ENCODE peak calls at places on chromosomes 2 and 18, in ten cellular contexts. D is spleen, P is WERI-Rb-1, Z is A549, Y is PC-9, W is H9, T is OCI-LY7, U is suprapubic skin, M is fibroblast of lung, H is K562. I is an unnamed sample.
A peak's percentile ranks its signal among the peaks of the same experiment; 100 is the strongest.

GRCh38 chr2:122055541-122055940 is 300.1 kb downstream of the TSN start:
- DNase-seq in M (no peak), D (no peak), Y (no peak), P (no peak), Z (no peak), H (no peak), T (no peak), U (no peak), W (no peak), I (no peak)

GRCh38 chr2:74670263-74670662 is 16.2 kb downstream of the SEMA4F start:
- DNase-seq in Z (no peak), D (no peak), U (no peak), P (no peak), W (no peak), H (peak; percentile 31), Y (no peak), T (no peak), M (no peak), I (no peak)

GRCh38 chr2:38465789-38466127 is 88.7 kb upstream of the ATL2 start:
- DNase-seq in H (peak; percentile 53), U (no peak), W (peak; percentile 76), D (no peak), M (peak; percentile 25), Y (peak; percentile 32), Z (peak; percentile 66), T (peak; percentile 88), P (peak; percentile 58), I (no peak)

GRCh38 chr18:79774111-79774510 is 23.6 kb upstream of the KCNG2 start:
- DNase-seq in D (peak; percentile 43), Z (no peak), T (no peak), U (peak; percentile 46), W (no peak), Y (no peak), H (no peak), M (no peak), P (no peak), I (no peak)

GRCh38 chr2:86621290-86621943 is 2.2 kb downstream of the RNF103 start:
- DNase-seq in P (no peak), Z (no peak), Y (no peak), T (peak; percentile 22), M (peak; percentile 18), U (no peak), D (no peak), W (no peak), H (peak; percentile 23), I (no peak)

GRCh38 chr2:237403024-237403882 is 10.7 kb downstream of the COL6A3 start:
- DNase-seq in H (no peak), Z (no peak), W (no peak), U (no peak), T (no peak), P (no peak), D (no peak), Y (no peak), M (peak; percentile 60), I (no peak)

GRCh38 chr2:152525277-152525838 is 190.4 kb downstream of the FMNL2 start:
- DNase-seq in U (no peak), D (no peak), T (no peak), M (no peak), P (no peak), Z (no peak), W (no peak), H (no peak), Y (peak; percentile 25), I (no peak)

GRCh38 chr2:47561906-47562305 is 158.9 kb downstream of the MSH2 start:
- DNase-seq in T (no peak), D (no peak), Y (no peak), M (no peak), U (no peak), W (no peak), P (no peak), H (no peak), Z (no peak), I (no peak)

GRCh38 chr2:238336151-238336550 is 15.8 kb downstream of the TRAF3IP1 start:
- DNase-seq in W (no peak), Y (no peak), D (no peak), T (no peak), H (no peak), M (no peak), P (peak; percentile 52), Z (no peak), U (no peak), I (no peak)

GRCh38 chr2:28761420-28761819 is 9.8 kb downstream of the PPP1CB start:
- DNase-seq in Z (no peak), U (no peak), M (no peak), W (no peak), D (no peak), Y (no peak), H (no peak), T (no peak), P (no peak), I (no peak)

GRCh38 chr18:13387856-13388548 is 169.4 kb downstream of the LDLRAD4 start:
- DNase-seq in M (no peak), Y (no peak), P (no peak), T (no peak), Z (no peak), U (peak; percentile 45), W (no peak), D (no peak), H (no peak), I (no peak)

GRCh38 chr2:55401124-55401523 is 18.5 kb downstream of the CCDC88A start:
- DNase-seq in P (no peak), T (no peak), W (no peak), Z (no peak), U (no peak), H (no peak), M (no peak), Y (no peak), D (no peak), I (no peak)

GRCh38 chr2:241010531-241011295 is 12.3 kb downstream of the SNED1 start:
- DNase-seq in P (no peak), Z (no peak), U (no peak), H (no peak), D (peak; percentile 69), W (no peak), Y (no peak), M (no peak), T (no peak), I (no peak)

GRCh38 chr2:12089496-12089895 is 343.1 kb downstream of the LPIN1 start:
- DNase-seq in Z (no peak), W (no peak), Y (no peak), M (no peak), U (no peak), H (no peak), D (no peak), T (no peak), P (no peak), I (no peak)

GRCh38 chr2:57877811-57878572 is 168.6 kb upstream of the VRK2 start:
- DNase-seq in U (no peak), H (no peak), Z (no peak), Y (no peak), M (no peak), T (no peak), D (no peak), W (no peak), P (no peak), I (no peak)

GRCh38 chr2:234626566-234627130 is 129.8 kb upstream of the ARL4C start:
- DNase-seq in M (no peak), U (no peak), W (no peak), Z (no peak), H (no peak), P (no peak), Y (no peak), T (no peak), D (no peak), I (no peak)

GRCh38 chr18:46174317-46175039 is 70.3 kb downstream of the HAUS1 start:
- DNase-seq in H (peak; percentile 51), Z (no peak), W (peak; percentile 43), P (peak; percentile 45), T (peak; percentile 70), M (peak; percentile 23), D (no peak), U (no peak), Y (no peak), I (no peak)

GRCh38 chr18:33316146-33316587 is 124.4 kb downstream of the CCDC178 start:
- DNase-seq in Y (no peak), Z (no peak), D (no peak), P (peak; percentile 12), M (no peak), W (peak; percentile 83), U (no peak), H (peak; percentile 3), T (no peak), I (no peak)
- TF ChIP-seq CTCF in Y (no peak), Z (no peak), D (no peak), P (no peak), M (no peak), W (peak; percentile 65), U (no peak), H (no peak), T (no peak), I (no peak)

DNA sequence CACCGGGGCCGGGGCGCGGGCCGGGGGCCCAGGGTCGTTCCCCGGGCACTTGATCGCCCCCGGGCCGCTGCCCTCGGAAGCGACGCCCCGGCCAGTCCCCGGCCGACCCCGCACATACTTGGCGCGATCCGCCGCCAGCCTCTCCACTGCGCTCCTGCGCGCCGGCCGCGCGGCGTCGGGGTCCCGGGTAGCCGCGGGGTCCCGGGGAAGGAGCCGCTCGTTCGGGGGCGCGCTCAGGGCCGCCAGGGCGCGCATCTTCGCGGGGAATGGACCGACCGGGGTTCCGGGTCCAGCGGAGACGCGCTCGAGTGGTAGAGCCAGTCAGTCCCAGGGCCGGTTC is 204 bp downstream of the FAM110C start:
- DNase-seq in U (no peak), P (no peak), M (no peak), Z (no peak), T (no peak), W (peak; percentile 31), H (no peak), Y (no peak), D (no peak), I (no peak)
- H3K27ac ChIP-seq in U (peak overlapping the region; percentile 52), P (no peak overlapping the region), M (no peak overlapping the region), Z (peak overlapping the region; percentile 55), T (no peak overlapping the region), W (no peak overlapping the region), H (no peak overlapping the region), Y (peak overlapping the region; percentile 89), D (no peak overlapping the region), I (peak overlapping the region; percentile 99)

DNA sequence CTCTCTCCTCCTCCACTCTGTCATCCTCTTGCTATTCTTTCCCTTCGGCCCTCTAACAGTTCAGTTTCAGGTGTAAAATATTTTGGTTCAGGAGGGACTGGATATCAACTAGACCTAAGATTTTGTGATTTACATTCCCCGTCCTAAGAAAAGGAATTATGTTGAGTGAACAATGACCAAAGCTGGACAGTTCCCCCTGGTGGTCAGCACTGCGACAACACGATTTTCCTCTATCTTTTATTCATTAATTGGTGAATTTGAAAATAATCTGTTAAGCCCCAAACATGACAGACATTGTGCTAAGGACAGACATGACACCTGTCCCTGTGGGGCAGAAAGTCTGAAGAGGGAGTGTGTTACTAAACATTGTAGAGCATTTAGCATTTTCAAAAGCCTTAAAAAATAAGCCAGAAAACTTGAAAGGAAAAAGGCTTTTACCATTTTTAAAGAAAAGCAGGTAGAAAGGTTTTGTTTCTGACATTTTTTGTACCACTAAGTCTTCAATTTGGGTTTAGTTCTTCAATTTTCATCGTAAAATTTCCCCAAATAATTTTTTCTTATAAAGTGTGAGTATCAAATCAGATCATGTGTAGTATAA is 28.4 kb upstream of the GTF2A1L start:
- DNase-seq in M (peak; percentile 65), Y (peak; percentile 43), H (peak; percentile 51), Z (peak; percentile 44), W (no peak), T (peak; percentile 7), P (peak; percentile 71), D (no peak), U (no peak), I (no peak)
- TF ChIP-seq CTCF in M (peak; percentile 88), Y (peak; percentile 95), H (peak; percentile 71), Z (peak; percentile 84), W (peak; percentile 83), T (peak; percentile 70), P (peak; percentile 74), D (peak; percentile 24), U (peak; percentile 35), I (peak; percentile 60)

GRCh38 chr2:108449410-108450200 is 599 bp downstream of the GCC2 start:
- DNase-seq in Z (peak; percentile 9), W (no peak), M (peak; percentile 37), T (peak; percentile 31), U (no peak), H (peak; percentile 55), D (no peak), Y (peak; percentile 17), P (no peak), I (no peak)
- H3K27ac ChIP-seq in Z (peak overlapping the region; percentile 96), W (no peak overlapping the region), M (peak overlapping the region; percentile 96), T (peak overlapping the region; percentile 39), U (peak overlapping the region; percentile 86), H (peak overlapping the region; percentile 87), D (peak overlapping the region; percentile 83), Y (peak overlapping the region; percentile 62), P (peak overlapping the region; percentile 68), I (peak overlapping the region; percentile 94)

I was measured in esophagus squamous epithelium.